ENCODE peak calls at places on chromosomes 12 and 14, in four cellular contexts. J is hepatocyte, B is GM23338, P is GM23248. G is an unnamed sample.

GRCh38 chr12:92503977-92504966 is 198.5 kb upstream of the PLEKHG7 start:
- DNase-seq in J (peak), P (no peak), B (no peak), G (no peak)

GRCh38 chr14:92951261-92951660 is 28.3 kb downstream of the CHGA start:
- DNase-seq in P (no peak), B (no peak), J (no peak), G (no peak)

GRCh38 chr12:75923964-75924666 is 107.5 kb downstream of the PHLDA1 start:
- DNase-seq in B (no peak), P (peak), J (no peak), G (no peak)

GRCh38 chr12:46609671-46610070 is 216.1 kb downstream of the SLC38A4 start:
- DNase-seq in P (no peak), B (no peak), J (no peak), G (no peak)

GRCh38 chr12:99027491-99027890 is 382.4 kb downstream of the APAF1 start:
- DNase-seq in P (no peak), B (no peak), J (no peak), G (no peak)

GRCh38 chr12:48965447-48965846 is 6.1 kb downstream of the WNT10B start:
- DNase-seq in J (no peak), P (peak), B (peak), G (no peak)

GRCh38 chr12:104722541-104723534 is 235.3 kb downstream of the SLC41A2 start:
- DNase-seq in B (peak), J (no peak), P (no peak), G (no peak)

GRCh38 chr14:91032250-91032649 is 28.2 kb downstream of the RPS6KA5 start:
- DNase-seq in J (no peak), P (no peak), B (no peak), G (no peak)

GRCh38 chr12:5612556-5613421 is 180.9 kb downstream of the NTF3 start:
- DNase-seq in P (no peak), B (no peak), J (no peak), G (no peak)

GRCh38 chr12:87518508-87518907 is 510.7 kb downstream of the C12orf50 start:
- DNase-seq in P (no peak), B (no peak), J (no peak), G (no peak)

GRCh38 chr12:49059385-49060232 is 985 bp downstream of the KMT2D start:
- DNase-seq in B (peak), P (peak), J (peak), G (peak)

GRCh38 chr12:93622485-93622884 is 50.0 kb downstream of the SOCS2 start:
- DNase-seq in P (peak), B (no peak), J (no peak), G (peak)

GRCh38 chr12:76820888-76821482 is 57.1 kb downstream of the ZDHHC17 start:
- DNase-seq in P (peak), J (peak), B (peak), G (peak)

GRCh38 chr12:13981296-13981962 is at the start of gene GRIN2B:
- DNase-seq in J (peak), P (no peak), B (peak), G (no peak)
- TF ChIP-seq EZH2 in J (peak), P (peak), B (peak), G (no peak)

GRCh38 chr12:6639151-6639773 is 3.5 kb upstream of the LPAR5 start:
- DNase-seq in J (no peak), P (no peak), B (no peak), G (no peak)

GRCh38 chr12:6641131-6641530 is 5.4 kb upstream of the LPAR5 start:
- DNase-seq in B (no peak), J (no peak), P (peak), G (no peak)

GRCh38 chr12:6635856-6636521 is at the start of gene LPAR5:
- DNase-seq in B (peak), J (peak), P (peak), G (peak)

GRCh38 chr12:6640497-6640896 is 4.7 kb upstream of the LPAR5 start:
- DNase-seq in B (no peak), J (no peak), P (no peak), G (no peak)

DNA sequence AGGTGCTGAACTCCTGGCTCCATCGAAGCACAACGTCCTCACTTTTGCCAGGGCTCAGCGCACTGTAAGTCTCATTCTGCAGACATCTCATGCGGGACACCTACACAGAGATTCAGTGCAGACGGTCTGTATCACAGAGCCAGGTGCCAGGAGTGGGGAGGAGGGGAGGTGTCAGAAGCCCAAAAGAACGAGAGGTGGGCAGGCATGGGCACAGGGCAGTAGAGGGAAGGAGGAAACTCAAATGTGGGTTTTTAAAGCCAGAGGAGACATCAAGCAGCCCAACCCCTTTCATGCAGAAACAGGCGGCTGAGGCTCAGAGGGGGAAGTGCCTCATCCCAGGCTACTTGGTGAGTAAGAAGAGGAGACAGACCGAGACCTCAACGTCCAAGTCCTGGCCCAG is 2.5 kb upstream of the LPAR5 start:
- DNase-seq in J (no peak), B (no peak), P (no peak), G (no peak)
- TF ChIP-seq EZH2phosphoT487 in J (no peak), B (no peak), P (no peak), G (no peak)

GRCh38 chr14:88895116-88895515 is 70.7 kb downstream of the TTC8 start:
- DNase-seq in B (no peak), P (peak), J (peak), G (peak)
- TF ChIP-seq EZH2 in B (no peak), P (no peak), J (no peak), G (no peak)

GRCh38 chr12:57631566-57632368 is 1.2 kb downstream of the B4GALNT1 start:
- DNase-seq in B (peak), P (no peak), J (peak), G (no peak)
- TF ChIP-seq EZH2phosphoT487 in B (peak), P (no peak), J (no peak), G (no peak)

DNA sequence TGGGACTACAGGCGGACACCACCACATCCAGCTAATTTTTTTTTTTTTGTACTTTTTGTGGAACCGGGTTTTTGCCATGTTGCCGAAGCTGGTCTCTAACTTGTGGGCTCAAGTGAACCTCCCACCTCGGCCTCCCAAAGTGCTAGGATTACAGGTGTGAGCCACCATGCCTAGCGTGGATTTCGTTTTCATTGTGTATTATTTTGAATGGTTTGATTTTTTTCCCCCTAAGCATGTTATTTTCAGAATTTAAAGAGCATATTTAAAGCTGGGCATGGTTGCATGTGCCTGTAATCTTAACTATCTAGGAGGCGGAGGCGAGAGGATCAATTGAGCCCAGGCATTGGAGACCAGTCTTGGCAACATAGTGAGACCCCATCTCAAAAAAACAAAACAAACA is 13.1 kb downstream of the TMEM63C start:
- DNase-seq in J (no peak), P (no peak), B (no peak), G (no peak)
- TF ChIP-seq EZH2 in J (no peak), P (no peak), B (no peak), G (no peak)

GRCh38 chr14:20626274-20626673 is 15.2 kb downstream of the OR6S1 start:
- DNase-seq in P (peak), B (no peak), J (no peak), G (no peak)
- TF ChIP-seq EZH2phosphoT487 in P (no peak), B (no peak), J (no peak), G (no peak)

DNA sequence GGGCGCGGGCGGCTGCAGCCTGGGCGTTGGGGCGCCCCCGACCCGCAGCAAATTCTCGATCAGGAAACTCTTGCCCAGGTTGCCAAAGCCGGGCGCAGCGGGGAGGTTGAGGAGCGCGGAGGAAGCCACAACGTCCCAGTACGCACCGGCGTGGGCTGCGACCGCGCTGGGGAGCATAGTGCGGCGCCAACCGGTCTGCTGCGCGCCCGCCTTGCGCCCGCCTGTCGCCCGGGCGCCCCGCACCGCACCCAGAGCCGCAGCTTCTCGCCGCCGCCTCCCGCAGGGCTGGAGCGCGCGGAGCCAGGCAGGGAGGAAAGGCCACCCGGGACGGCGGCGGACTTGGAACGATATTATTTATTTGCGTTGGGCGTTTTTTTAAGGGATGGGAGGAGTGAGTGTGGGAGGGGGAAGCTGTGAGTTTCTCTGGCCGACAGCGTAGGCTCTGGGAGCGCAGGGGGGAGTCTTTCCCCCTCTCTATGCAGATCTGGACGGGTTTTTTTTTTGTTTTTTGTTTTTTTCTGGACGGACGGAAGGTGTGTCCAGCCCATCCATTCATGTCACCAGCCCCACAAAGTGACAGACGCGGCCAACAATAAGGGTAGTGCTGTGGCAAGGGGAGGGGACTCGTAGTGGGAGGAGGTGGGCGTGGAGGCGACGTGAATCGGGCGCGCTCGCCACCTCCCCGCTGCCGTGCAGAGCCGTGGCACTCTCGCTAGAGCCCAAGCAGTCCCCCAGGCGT is at the start of gene DBX2:
- DNase-seq in J (peak), P (peak), B (peak), G (no peak)
- TF ChIP-seq EZH2 in J (peak), P (no peak), B (no peak), G (peak)

DNA sequence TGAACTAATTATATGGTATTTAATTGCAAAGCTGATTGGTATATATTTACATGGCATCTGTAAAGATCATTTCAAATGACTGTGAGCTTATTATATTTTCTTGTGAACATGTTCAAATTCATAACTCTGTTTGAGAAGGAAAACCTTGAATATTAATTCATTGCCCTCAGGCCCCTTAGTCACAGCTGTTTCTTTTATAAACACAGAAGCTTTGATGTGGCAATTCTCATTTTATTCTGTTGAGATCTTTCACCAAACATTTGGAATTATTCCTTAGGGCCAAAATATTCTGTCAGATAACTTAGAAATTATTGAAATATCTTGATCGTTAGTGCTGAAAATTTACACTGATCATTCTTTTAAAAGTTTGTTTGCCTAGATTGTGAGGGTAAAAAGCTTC is 17.5 kb downstream of the KERA start:
- DNase-seq in B (no peak), P (peak), J (no peak), G (no peak)
- TF ChIP-seq EZH2phosphoT487 in B (no peak), P (no peak), J (no peak), G (no peak)

DNA sequence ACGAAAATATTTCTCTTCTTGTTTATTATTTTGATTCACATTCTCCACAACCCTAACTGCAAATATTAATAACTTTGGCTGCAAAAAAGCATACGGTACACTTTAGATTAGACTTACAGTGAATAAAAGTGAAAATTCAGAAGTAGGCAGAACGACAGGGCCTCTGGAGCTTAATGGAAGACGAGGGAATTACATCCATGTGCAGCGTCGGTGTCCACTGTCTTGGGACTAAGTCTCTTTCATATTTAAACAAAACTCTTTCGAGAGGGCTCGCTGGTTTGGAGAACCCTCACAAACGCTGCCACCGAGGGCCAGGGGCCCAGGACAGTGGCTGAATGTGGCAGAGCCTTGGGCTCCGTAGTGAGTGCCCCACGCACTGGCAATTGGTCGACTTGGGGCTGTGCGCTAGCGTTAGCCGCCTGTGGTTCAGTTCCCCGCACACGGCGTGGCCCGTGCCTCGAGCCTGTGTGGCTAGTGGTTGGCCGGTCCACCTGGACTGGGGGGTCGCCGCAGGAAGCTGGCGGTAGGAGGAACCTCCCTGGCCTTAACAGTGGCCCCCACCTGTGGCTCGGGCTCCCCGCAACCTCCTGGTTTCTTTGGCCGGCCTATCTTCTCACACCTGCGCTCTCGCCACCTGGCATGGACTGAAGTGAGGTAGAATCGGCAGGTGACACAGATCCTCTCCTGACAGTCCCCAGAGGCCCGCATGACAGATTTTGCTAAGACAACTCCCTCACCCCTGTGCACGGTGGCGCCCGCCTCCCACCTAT is 739 bp upstream of the PAX9 start:
- DNase-seq in J (no peak), P (no peak), B (peak), G (no peak)
- TF ChIP-seq EZH2 in J (no peak), P (no peak), B (peak), G (no peak)

DNA sequence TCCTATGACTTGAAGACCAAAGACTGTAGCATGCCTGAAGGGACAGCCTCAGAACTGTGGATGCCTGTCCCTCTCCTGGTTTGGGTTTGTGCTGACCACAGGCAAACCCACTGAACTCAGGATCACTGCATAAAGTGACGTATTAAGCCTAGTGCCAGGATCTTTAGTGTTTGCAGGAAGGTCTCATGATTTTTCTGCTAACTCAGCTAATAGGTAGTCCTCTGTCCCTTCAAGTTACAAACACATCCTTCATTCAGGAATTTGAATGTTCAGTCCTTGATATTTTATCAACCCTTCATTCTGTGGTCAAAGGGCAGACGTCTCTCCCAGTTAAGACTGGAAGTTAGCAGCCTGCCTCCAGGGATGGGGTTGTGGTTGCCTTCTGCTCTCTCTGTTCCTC is 10.3 kb upstream of the OAS3 start:
- DNase-seq in J (no peak), B (no peak), P (no peak), G (no peak)
- TF ChIP-seq EZH2phosphoT487 in J (no peak), B (no peak), P (no peak), G (no peak)

G was measured in PC-3.